ENCODE peak calls at places on chromosomes 13 and 19, in seven cellular contexts. One of them, this sample, is unnamed.

GRCh38 chr13:78875792-78876580 is 217.0 kb upstream of the OBI1 start:
- DNase-seq in SK-N-SH: no peak
- DNase-seq in HepG2: no peak
- DNase-seq in K562: no peak
- DNase-seq in GM12891: peak
- DNase-seq in GM12878: no peak
- DNase-seq in H1: peak
- DNase-seq in this sample: peak

GRCh38 chr19:32104465-32105235 is 240.8 kb upstream of the ZNF507 start:
- DNase-seq in K562: no peak
- DNase-seq in H1: no peak
- DNase-seq in SK-N-SH: no peak
- DNase-seq in HepG2: no peak
- DNase-seq in GM12891: no peak
- DNase-seq in GM12878: no peak
- DNase-seq in this sample: no peak

GRCh38 chr13:34347784-34348573 is 530.0 kb downstream of the RFC3 start:
- DNase-seq in SK-N-SH: no peak
- DNase-seq in GM12878: no peak
- DNase-seq in H1: no peak
- DNase-seq in K562: no peak
- DNase-seq in GM12891: no peak
- DNase-seq in HepG2: peak
- DNase-seq in this sample: no peak

GRCh38 chr13:98203641-98204326 is 26.7 kb upstream of the RNF113B start:
- DNase-seq in GM12891: no peak
- DNase-seq in GM12878: no peak
- DNase-seq in K562: no peak
- DNase-seq in HepG2: no peak
- DNase-seq in SK-N-SH: no peak
- DNase-seq in H1: no peak
- DNase-seq in this sample: no peak

GRCh38 chr13:25864116-25864515 is 187.7 kb downstream of the SHISA2 start:
- DNase-seq in H1: no peak
- DNase-seq in HepG2: no peak
- DNase-seq in GM12878: no peak
- DNase-seq in SK-N-SH: no peak
- DNase-seq in GM12891: no peak
- DNase-seq in K562: no peak
- DNase-seq in this sample: no peak

GRCh38 chr13:34942732-34943674 is 933 bp downstream of the NBEA start:
- DNase-seq in K562: no peak
- DNase-seq in HepG2: no peak
- DNase-seq in GM12878: no peak
- DNase-seq in H1: no peak
- DNase-seq in SK-N-SH: peak
- DNase-seq in GM12891: no peak
- DNase-seq in this sample: peak

GRCh38 chr19:56309511-56310185 is 5.0 kb downstream of the ZSCAN5A start:
- DNase-seq in SK-N-SH: peak
- DNase-seq in HepG2: peak
- DNase-seq in H1: peak
- DNase-seq in GM12878: no peak
- DNase-seq in GM12891: peak
- DNase-seq in K562: peak
- DNase-seq in this sample: peak

GRCh38 chr19:29415507-29415906 is 110.3 kb upstream of the VSTM2B start:
- DNase-seq in GM12878: no peak
- DNase-seq in SK-N-SH: no peak
- DNase-seq in HepG2: no peak
- DNase-seq in K562: no peak
- DNase-seq in GM12891: no peak
- DNase-seq in H1: no peak
- DNase-seq in this sample: no peak

GRCh38 chr19:13207237-13208130 is 57.3 kb downstream of the IER2 start:
- DNase-seq in SK-N-SH: no peak
- DNase-seq in GM12891: peak
- DNase-seq in GM12878: no peak
- DNase-seq in K562: no peak
- DNase-seq in H1: no peak
- DNase-seq in HepG2: no peak
- DNase-seq in this sample: peak

GRCh38 chr19:19315444-19315843 is 4.9 kb downstream of the SUGP1 start:
- DNase-seq in SK-N-SH: no peak
- DNase-seq in GM12891: peak
- DNase-seq in H1: no peak
- DNase-seq in K562: peak
- DNase-seq in GM12878: no peak
- DNase-seq in HepG2: no peak
- DNase-seq in this sample: no peak

GRCh38 chr19:56973713-56974553 is 133.4 kb upstream of the PEG3 start:
- DNase-seq in SK-N-SH: peak
- DNase-seq in GM12891: no peak
- DNase-seq in HepG2: peak
- DNase-seq in K562: no peak
- DNase-seq in H1: no peak
- DNase-seq in GM12878: no peak
- DNase-seq in this sample: no peak

GRCh38 chr13:22130254-22130653 is 459.4 kb downstream of the FGF9 start:
- DNase-seq in HepG2: no peak
- DNase-seq in GM12878: no peak
- DNase-seq in H1: no peak
- DNase-seq in SK-N-SH: no peak
- DNase-seq in K562: no peak
- DNase-seq in GM12891: no peak
- DNase-seq in this sample: no peak

GRCh38 chr19:35716985-35717664 is 678 bp upstream of the KMT2B start:
- DNase-seq in GM12891: no peak
- DNase-seq in SK-N-SH: peak
- DNase-seq in HepG2: peak
- DNase-seq in K562: peak
- DNase-seq in GM12878: peak
- DNase-seq in H1: peak
- DNase-seq in this sample: peak

GRCh38 chr19:35715981-35716734 is 1.6 kb upstream of the KMT2B start:
- DNase-seq in SK-N-SH: peak
- DNase-seq in H1: no peak
- DNase-seq in K562: peak
- DNase-seq in GM12891: no peak
- DNase-seq in HepG2: peak
- DNase-seq in GM12878: no peak
- DNase-seq in this sample: no peak

GRCh38 chr19:35716735-35716984 is 1.1 kb upstream of the KMT2B start:
- DNase-seq in HepG2: no peak
- DNase-seq in SK-N-SH: no peak
- DNase-seq in H1: no peak
- DNase-seq in GM12878: no peak
- DNase-seq in K562: no peak
- DNase-seq in GM12891: no peak
- DNase-seq in this sample: no peak

GRCh38 chr19:35718345-35719041 is 690 bp downstream of the KMT2B start:
- DNase-seq in H1: no peak
- DNase-seq in GM12878: no peak
- DNase-seq in GM12891: no peak
- DNase-seq in HepG2: no peak
- DNase-seq in SK-N-SH: peak
- DNase-seq in K562: no peak
- DNase-seq in this sample: peak

DNA sequence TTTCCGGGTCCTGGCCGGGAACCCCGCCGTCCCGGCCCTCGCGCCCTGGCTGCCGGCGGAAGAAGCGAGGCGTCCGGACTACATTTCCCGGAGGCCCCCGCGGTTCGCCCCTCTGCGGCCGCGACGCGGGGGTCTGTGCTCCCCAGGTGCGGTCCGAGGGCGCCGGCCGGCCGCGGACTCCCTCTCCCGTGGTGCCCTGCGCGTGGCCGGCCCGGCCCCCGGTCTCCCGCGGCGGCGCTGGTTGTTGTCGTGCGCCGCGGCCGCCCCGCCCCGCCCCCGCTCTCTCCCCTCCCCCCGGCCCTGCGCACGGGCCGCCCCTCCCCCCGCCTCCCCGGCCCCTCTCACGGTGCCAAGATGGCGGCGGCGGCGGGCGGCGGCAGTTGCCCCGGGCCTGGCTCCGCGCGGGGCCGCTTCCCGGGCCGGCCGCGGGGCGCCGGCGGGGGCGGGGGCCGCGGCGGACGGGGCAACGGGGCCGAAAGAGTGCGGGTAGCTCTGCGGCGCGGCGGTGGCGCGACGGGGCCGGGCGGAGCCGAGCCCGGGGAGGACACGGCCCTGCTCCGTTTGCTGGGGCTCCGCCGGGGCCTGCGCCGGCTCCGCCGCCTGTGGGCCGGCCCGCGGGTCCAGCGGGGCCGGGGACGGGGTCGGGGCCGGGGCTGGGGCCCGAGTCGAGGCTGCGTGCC is at the start of gene KMT2B:
- DNase-seq in H1: no peak
- DNase-seq in GM12891: peak
- DNase-seq in SK-N-SH: peak
- DNase-seq in K562: peak
- DNase-seq in HepG2: no peak
- DNase-seq in GM12878: no peak
- DNase-seq in this sample: peak
- TF ChIP-seq POLR2AphosphoS5 in H1: no peak
- TF ChIP-seq POLR2AphosphoS5 in GM12891: no peak
- TF ChIP-seq POLR2AphosphoS5 in SK-N-SH: no peak
- TF ChIP-seq POLR2AphosphoS5 in K562: no peak
- TF ChIP-seq POLR2AphosphoS5 in HepG2: no peak
- TF ChIP-seq POLR2AphosphoS5 in GM12878: no peak
- TF ChIP-seq POLR2AphosphoS5 in this sample: no peak

GRCh38 chr19:42989851-42990250 is 36.4 kb downstream of the PSG11 start:
- DNase-seq in HepG2: no peak
- DNase-seq in GM12878: no peak
- DNase-seq in SK-N-SH: no peak
- DNase-seq in H1: no peak
- DNase-seq in GM12891: no peak
- DNase-seq in K562: no peak
- DNase-seq in this sample: no peak

GRCh38 chr19:42985588-42985987 is 40.7 kb downstream of the PSG11 start:
- DNase-seq in K562: no peak
- DNase-seq in GM12878: no peak
- DNase-seq in HepG2: no peak
- DNase-seq in SK-N-SH: no peak
- DNase-seq in H1: no peak
- DNase-seq in GM12891: no peak
- DNase-seq in this sample: no peak
- TF ChIP-seq TAF1 in K562: no peak
- TF ChIP-seq TAF1 in GM12878: no peak
- TF ChIP-seq TAF1 in HepG2: no peak
- TF ChIP-seq TAF1 in SK-N-SH: no peak
- TF ChIP-seq TAF1 in H1: no peak
- TF ChIP-seq TAF1 in GM12891: no peak
- TF ChIP-seq TAF1 in this sample: no peak

GRCh38 chr19:48094129-48094842 is 16.3 kb downstream of the PLA2G4C start:
- DNase-seq in H1: no peak
- DNase-seq in K562: no peak
- DNase-seq in GM12878: no peak
- DNase-seq in HepG2: no peak
- DNase-seq in SK-N-SH: no peak
- DNase-seq in GM12891: no peak
- DNase-seq in this sample: no peak

GRCh38 chr19:48085077-48085476 is 25.5 kb downstream of the PLA2G4C start:
- DNase-seq in H1: no peak
- DNase-seq in GM12878: no peak
- DNase-seq in K562: no peak
- DNase-seq in SK-N-SH: no peak
- DNase-seq in HepG2: no peak
- DNase-seq in GM12891: no peak
- DNase-seq in this sample: no peak

GRCh38 chr19:48085904-48086864 is 24.4 kb downstream of the PLA2G4C start:
- DNase-seq in H1: no peak
- DNase-seq in GM12891: no peak
- DNase-seq in K562: no peak
- DNase-seq in GM12878: no peak
- DNase-seq in HepG2: no peak
- DNase-seq in SK-N-SH: no peak
- DNase-seq in this sample: no peak

GRCh38 chr19:48094843-48095203 is 15.8 kb downstream of the PLA2G4C start:
- DNase-seq in SK-N-SH: no peak
- DNase-seq in H1: no peak
- DNase-seq in K562: no peak
- DNase-seq in HepG2: no peak
- DNase-seq in GM12878: no peak
- DNase-seq in GM12891: no peak
- DNase-seq in this sample: no peak

DNA sequence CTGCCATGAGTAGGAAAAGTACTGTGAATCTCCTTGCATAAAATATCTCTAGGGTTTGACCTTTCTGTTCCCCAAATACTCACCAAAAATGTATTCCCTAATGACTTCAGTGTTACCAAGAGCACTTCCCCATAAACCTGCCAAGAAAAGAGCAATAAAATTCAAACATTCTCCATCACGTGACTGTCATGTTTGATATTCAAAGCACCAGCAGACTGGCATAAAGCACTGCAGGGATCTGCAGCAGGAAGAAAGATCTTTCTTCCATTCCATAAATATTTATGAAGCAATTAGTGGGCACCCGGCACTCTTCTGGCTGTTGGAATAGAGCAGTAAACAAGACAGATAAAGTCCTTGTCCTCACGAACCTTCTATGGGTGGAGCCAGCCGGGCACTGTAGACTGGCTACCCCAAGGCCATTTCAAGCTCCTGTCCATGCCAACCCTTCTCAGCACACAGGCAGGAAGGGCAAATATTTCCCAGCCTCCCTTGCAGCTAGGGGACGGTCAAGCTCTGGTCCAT is 20.3 kb downstream of the PLA2G4C start:
- DNase-seq in SK-N-SH: no peak
- DNase-seq in GM12878: no peak
- DNase-seq in HepG2: no peak
- DNase-seq in H1: no peak
- DNase-seq in GM12891: no peak
- DNase-seq in K562: no peak
- DNase-seq in this sample: no peak
- TF ChIP-seq POLR2AphosphoS5 in SK-N-SH: no peak
- TF ChIP-seq POLR2AphosphoS5 in GM12878: no peak
- TF ChIP-seq POLR2AphosphoS5 in HepG2: no peak
- TF ChIP-seq POLR2AphosphoS5 in H1: no peak
- TF ChIP-seq POLR2AphosphoS5 in GM12891: no peak
- TF ChIP-seq POLR2AphosphoS5 in K562: no peak
- TF ChIP-seq POLR2AphosphoS5 in this sample: no peak

GRCh38 chr13:31008400-31009115 is 76.1 kb downstream of the TEX26 start:
- DNase-seq in HepG2: no peak
- DNase-seq in K562: no peak
- DNase-seq in H1: no peak
- DNase-seq in GM12891: no peak
- DNase-seq in SK-N-SH: no peak
- DNase-seq in GM12878: no peak
- DNase-seq in this sample: no peak

GRCh38 chr13:31011193-31011860 is 78.9 kb downstream of the TEX26 start:
- DNase-seq in HepG2: no peak
- DNase-seq in GM12891: no peak
- DNase-seq in GM12878: no peak
- DNase-seq in SK-N-SH: no peak
- DNase-seq in K562: no peak
- DNase-seq in H1: no peak
- DNase-seq in this sample: no peak

GRCh38 chr13:31007392-31007791 is 74.9 kb downstream of the TEX26 start:
- DNase-seq in GM12878: no peak
- DNase-seq in H1: no peak
- DNase-seq in SK-N-SH: peak
- DNase-seq in K562: no peak
- DNase-seq in GM12891: no peak
- DNase-seq in HepG2: no peak
- DNase-seq in this sample: no peak

GRCh38 chr13:31012285-31013024 is 80.0 kb downstream of the TEX26 start:
- DNase-seq in H1: no peak
- DNase-seq in GM12891: peak
- DNase-seq in K562: no peak
- DNase-seq in HepG2: peak
- DNase-seq in GM12878: no peak
- DNase-seq in SK-N-SH: peak
- DNase-seq in this sample: no peak

GRCh38 chr13:31009166-31009565 is 76.7 kb downstream of the TEX26 start:
- DNase-seq in GM12891: no peak
- DNase-seq in HepG2: no peak
- DNase-seq in SK-N-SH: no peak
- DNase-seq in GM12878: no peak
- DNase-seq in H1: no peak
- DNase-seq in K562: no peak
- DNase-seq in this sample: no peak
- TF ChIP-seq TAF1 in GM12891: no peak
- TF ChIP-seq TAF1 in HepG2: no peak
- TF ChIP-seq TAF1 in SK-N-SH: no peak
- TF ChIP-seq TAF1 in GM12878: no peak
- TF ChIP-seq TAF1 in H1: no peak
- TF ChIP-seq TAF1 in K562: no peak
- TF ChIP-seq TAF1 in this sample: no peak

This sample was measured in GM12892.